ENCODE peak calls at places on chromosomes 11 and 22, in four cellular contexts. E is Karpas-422, V is H1, B is cardiac muscle cell. N is an unnamed sample.
A peak's percentile ranks its signal among the peaks of the same experiment; 100 is the strongest.

GRCh38 chr11:105781807-105782206 is 171.9 kb downstream of the GRIA4 start:
- DNase-seq in B (no peak), V (no peak), E (no peak), N (no peak)

GRCh38 chr22:45553333-45554039 is 50.8 kb downstream of the FBLN1 start:
- DNase-seq in B (peak; percentile 87), E (peak; percentile 86), V (peak; percentile 51), N (peak; percentile 86)

GRCh38 chr11:107468596-107468995 is 11.0 kb upstream of the CWF19L2 start:
- DNase-seq in V (no peak), B (no peak), E (peak; percentile 73), N (no peak)

GRCh38 chr11:121721961-121722360 is 269.2 kb upstream of the SORL1-AS1 start:
- DNase-seq in B (no peak), V (no peak), E (no peak), N (no peak)

GRCh38 chr11:2688381-2689231 is 11.2 kb downstream of the KCNQ1OT1 start:
- DNase-seq in V (no peak), E (no peak), B (no peak), N (peak; percentile 43)

GRCh38 chr11:44812971-44813370 is 86.2 kb downstream of the TSPAN18 start:
- DNase-seq in B (no peak), E (no peak), V (no peak), N (no peak)

GRCh38 chr22:42754658-42755057 is 34.0 kb upstream of the A4GALT start:
- DNase-seq in B (peak; percentile 30), V (no peak), E (no peak), N (no peak)

GRCh38 chr11:114181195-114181594 is 115.0 kb upstream of the NNMT start:
- DNase-seq in B (no peak), V (no peak), E (no peak), N (no peak)

GRCh38 chr11:64318694-64319420 is 936 bp downstream of the PRDX5 start:
- DNase-seq in B (no peak), V (no peak), E (no peak), N (no peak)

GRCh38 chr22:27100789-27101188 is 443.4 kb downstream of the MIAT start:
- DNase-seq in E (no peak), B (peak; percentile 67), V (no peak), N (no peak)

GRCh38 chr11:28815110-28815509 is 706.9 kb downstream of the METTL15 start:
- DNase-seq in B (no peak), E (no peak), V (no peak), N (no peak)

GRCh38 chr11:107957109-107957588 is 28.9 kb downstream of the RAB39A start:
- DNase-seq in B (no peak), E (no peak), V (no peak), N (peak; percentile 76)

GRCh38 chr11:26976389-26976788 is 17.5 kb upstream of the FIBIN start:
- DNase-seq in V (no peak), B (no peak), E (no peak), N (no peak)

GRCh38 chr11:117884994-117885393 is 8.5 kb upstream of the FXYD6 start:
- DNase-seq in B (no peak), V (no peak), E (no peak), N (no peak)

GRCh38 chr11:7687386-7687785 is 14.1 kb upstream of the CYB5R2 start:
- DNase-seq in E (no peak), B (no peak), V (no peak), N (no peak)

GRCh38 chr11:59923813-59924212 is 14.4 kb upstream of the OOSP1 start:
- DNase-seq in V (no peak), B (no peak), E (no peak), N (no peak)

GRCh38 chr11:2269601-2270321 is 627 bp downstream of the ASCL2 start:
- DNase-seq in B (peak; percentile 65), E (no peak), V (peak; percentile 62), N (no peak)

GRCh38 chr11:114180301-114181055 is 115.7 kb upstream of the NNMT start:
- DNase-seq in V (no peak), B (peak; percentile 48), E (peak; percentile 51), N (no peak)

GRCh38 chr11:117426297-117426685 is 98.6 kb downstream of the CEP164 start:
- DNase-seq in B (peak; percentile 87), V (peak; percentile 57), E (peak; percentile 79), N (peak; percentile 69)

GRCh38 chr22:45009881-45010531 is at the start of gene PHF21B:
- DNase-seq in V (no peak), E (peak; percentile 91), B (peak; percentile 94), N (no peak)

GRCh38 chr11:64765291-64765803 is 5.6 kb upstream of the PYGM start:
- DNase-seq in B (no peak), V (no peak), E (no peak), N (peak; percentile 20)

DNA sequence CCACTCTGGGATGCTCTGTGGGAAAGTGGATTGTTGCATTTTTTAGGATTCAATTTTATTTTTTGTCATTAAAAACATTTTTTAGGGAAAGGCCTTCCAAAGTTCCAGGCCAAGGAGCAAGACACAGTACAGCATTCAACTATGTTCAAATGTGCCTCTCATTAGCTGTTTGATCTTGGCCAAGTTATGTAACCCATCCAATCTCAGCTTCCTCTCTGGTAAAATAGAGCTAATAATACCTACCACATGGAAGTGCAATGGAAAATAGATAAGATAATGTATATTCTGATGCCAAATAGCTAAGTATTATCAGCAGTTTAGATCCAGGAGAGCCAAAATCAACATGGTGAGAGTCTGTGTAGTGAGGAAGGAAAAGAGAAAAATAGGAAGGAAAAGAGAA is 220.3 kb upstream of the SESN3 start:
- DNase-seq in B (no peak), V (no peak), E (no peak), N (no peak)
- H3K4me1 ChIP-seq in B (peaks cover 9% of the 10 kb centered on the region), V (peaks cover 3% of the 10 kb centered on the region), E (no peaks in the 10 kb centered on the region), N (peaks cover 16% of the 10 kb centered on the region)

DNA sequence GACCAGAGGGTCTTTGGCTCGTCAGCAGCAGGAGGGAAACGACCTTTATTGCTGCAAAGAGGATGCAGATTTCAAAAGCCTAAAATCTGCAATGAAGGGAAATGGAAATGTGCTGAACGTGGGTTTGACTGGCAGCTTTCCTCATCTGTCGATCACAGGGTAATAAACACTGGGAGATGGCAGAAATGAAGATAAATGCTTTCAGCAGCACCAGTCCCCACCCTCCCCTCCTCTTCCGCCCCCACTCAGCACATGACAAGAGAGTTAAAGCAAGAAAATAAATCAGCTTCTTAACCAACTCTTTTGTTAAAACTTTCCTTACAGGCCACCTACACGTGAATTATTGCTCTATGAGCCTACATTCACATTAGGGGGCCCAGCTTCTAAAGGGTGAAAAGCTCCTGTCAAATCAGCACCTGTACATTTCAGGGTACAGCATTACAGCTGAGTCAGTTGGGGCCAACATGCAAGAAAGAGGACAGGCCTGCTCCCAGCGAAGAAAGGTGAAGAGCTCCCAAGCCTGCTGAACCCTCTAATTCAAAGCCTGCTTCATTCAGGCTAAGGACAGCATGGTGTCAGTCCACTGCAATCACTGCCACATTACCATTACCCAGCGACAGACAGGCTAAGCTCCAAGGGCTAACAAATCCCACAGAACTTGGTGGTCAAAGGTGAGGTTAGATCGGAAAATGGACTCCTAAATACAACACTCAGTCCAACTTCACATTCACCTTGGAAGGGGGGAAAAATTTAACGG is 65.3 kb upstream of the CHRM4 start:
- DNase-seq in B (no peak), E (no peak), V (no peak), N (no peak)
- H3K4me3 ChIP-seq in B (no peak overlapping the region), E (no peak overlapping the region), V (no peak overlapping the region), N (no peak overlapping the region)

GRCh38 chr11:61340985-61341384 is 8.0 kb downstream of the TKFC start:
- DNase-seq in V (no peak), E (no peak), B (no peak), N (no peak)

GRCh38 chr11:61342207-61342803 is 9.3 kb downstream of the TKFC start:
- DNase-seq in B (no peak), E (no peak), V (no peak), N (no peak)

GRCh38 chr11:61343792-61344745 is 11.0 kb downstream of the TKFC start:
- DNase-seq in E (no peak), V (no peak), B (no peak), N (no peak)

GRCh38 chr11:61339490-61339878 is 6.5 kb downstream of the TKFC start:
- DNase-seq in E (no peak), B (no peak), V (no peak), N (no peak)

GRCh38 chr11:61341706-61342105 is 8.7 kb downstream of the TKFC start:
- DNase-seq in E (no peak), V (no peak), B (no peak), N (no peak)
- H3K4me1 ChIP-seq in E (no peaks in the 10 kb centered on the region), V (no peaks in the 10 kb centered on the region), B (no peaks in the 10 kb centered on the region), N (no peaks in the 10 kb centered on the region)

DNA sequence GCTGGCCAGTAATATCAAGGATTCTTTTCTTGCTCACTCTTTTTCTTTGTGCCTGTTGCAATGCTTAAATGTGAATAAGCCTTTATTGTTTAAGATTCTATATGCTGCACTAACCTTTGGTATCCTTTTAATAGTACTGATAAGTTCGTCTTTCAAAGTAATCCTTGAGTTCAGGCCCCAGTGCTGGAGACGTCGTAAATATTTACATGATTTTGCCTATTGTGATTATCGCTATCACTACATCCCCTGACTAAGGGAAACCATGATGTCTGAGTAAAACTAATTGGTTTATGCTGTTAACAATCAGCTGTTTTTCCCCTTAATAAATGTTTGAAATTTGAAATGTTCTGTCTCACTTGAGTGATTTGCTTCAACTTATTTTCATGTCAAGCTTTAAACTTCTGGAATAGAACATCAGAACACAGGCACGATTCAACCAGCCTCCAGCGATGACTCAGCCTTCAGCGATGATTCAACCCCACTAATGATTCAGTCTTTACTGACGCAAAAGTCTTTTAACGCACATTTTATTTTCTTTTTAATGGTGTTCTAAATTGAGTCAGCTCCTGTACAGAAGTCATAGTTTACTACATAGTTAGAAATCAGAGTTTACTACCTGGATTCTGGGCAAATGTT is 3.9 kb downstream of the HTATIP2 start:
- DNase-seq in B (no peak), V (no peak), E (no peak), N (peak; percentile 63)
- H3K4me3 ChIP-seq in B (no peak overlapping the region), V (no peak overlapping the region), E (peak overlapping the region; percentile 26), N (no peak overlapping the region)

GRCh38 chr11:84465040-84465439 is 1162.1 kb downstream of the DLG2 start:
- DNase-seq in E (no peak), B (no peak), V (no peak), N (no peak)
- H3K4me1 ChIP-seq in E (no peaks in the 10 kb centered on the region), B (no peaks in the 10 kb centered on the region), V (peaks cover 1% of the 10 kb centered on the region), N (peaks cover 4% of the 10 kb centered on the region)

GRCh38 chr22:40071720-40072119 is 77.0 kb downstream of the FAM83F start:
- DNase-seq in E (no peak), V (no peak), B (no peak), N (no peak)

GRCh38 chr22:40067639-40068038 is 72.9 kb downstream of the FAM83F start:
- DNase-seq in E (no peak), B (no peak), V (no peak), N (no peak)

GRCh38 chr22:40065981-40066380 is 71.2 kb downstream of the FAM83F start:
- DNase-seq in V (no peak), B (no peak), E (no peak), N (no peak)

DNA sequence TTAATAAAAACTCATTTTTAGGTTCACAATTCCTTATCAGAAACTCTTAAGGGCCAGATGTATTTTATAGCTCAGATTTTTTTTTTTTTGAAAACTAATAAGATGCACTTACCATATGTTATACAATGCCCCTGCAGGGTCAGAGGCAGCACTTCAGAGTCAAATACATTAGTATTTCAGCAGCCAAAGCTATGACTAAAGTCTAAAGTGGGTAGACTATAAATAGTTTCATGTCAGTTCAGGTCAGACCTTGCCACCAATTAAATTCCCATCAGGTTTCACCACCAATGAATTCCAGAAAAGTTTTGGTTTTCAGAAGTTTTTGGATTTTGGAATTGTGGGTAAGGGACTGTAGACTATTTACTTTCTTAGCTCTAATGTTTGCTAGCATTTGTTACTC is 75.9 kb downstream of the FAM83F start:
- DNase-seq in B (peak; percentile 67), E (peak; percentile 47), V (no peak), N (no peak)
- H3K4me3 ChIP-seq in B (no peak overlapping the region), E (no peak overlapping the region), V (no peak overlapping the region), N (no peak overlapping the region)

N was measured in tibial artery.